ENCODE peak calls at places on chromosomes 11 and 22, in seven cellular contexts. K is activated T-cell treated with anti-CD3 and anti-CD28 coated beads for 1 hour; M is ovary; H is NCI-H2081 treated with DMSO at 0.1 percent for 48 hours; Z is AG20443; A is stimulated activated CD4-positive, alpha-beta T cell treated with anti-CD3 and anti-CD28 coated beads, TNF-alpha, amount 100 ng/mL, for 4 hours; R is mammary epithelial cell. O is an unnamed sample.

GRCh38 chr11:113184498-113184897 is 129.9 kb upstream of the TTC12 start:
- DNase-seq in K (no peak), Z (peak), M (no peak), H (no peak), R (peak), A (no peak), O (peak)

GRCh38 chr11:20501971-20502370 is 97.4 kb upstream of the SLC6A5 start:
- DNase-seq in R (peak), K (no peak), M (no peak), Z (no peak), H (no peak), A (no peak), O (no peak)

GRCh38 chr11:108069947-108070346 is 51.4 kb upstream of the ACAT1 start:
- DNase-seq in M (no peak), H (no peak), K (no peak), Z (peak), R (peak), A (no peak), O (peak)

GRCh38 chr11:69443968-69444364 is 37.5 kb upstream of the LINC01488 start:
- DNase-seq in M (no peak), K (no peak), H (no peak), Z (peak), A (no peak), R (no peak), O (no peak)

GRCh38 chr22:16955081-16955480 is 52.9 kb downstream of the GAB4 start:
- DNase-seq in H (no peak), K (no peak), R (no peak), M (no peak), Z (peak), A (no peak), O (no peak)

GRCh38 chr22:20922141-20922751 is 5.0 kb downstream of the CRKL start:
- DNase-seq in M (no peak), Z (no peak), R (no peak), A (no peak), H (no peak), K (no peak), O (no peak)

GRCh38 chr11:100827934-100828661 is 141.0 kb downstream of the ARHGAP42 start:
- DNase-seq in A (no peak), M (no peak), H (peak), Z (no peak), R (peak), K (no peak), O (peak)

GRCh38 chr11:26297179-26297970 is 34.6 kb upstream of the ANO3 start:
- DNase-seq in Z (peak), M (no peak), H (peak), R (peak), A (no peak), K (no peak), O (peak)

GRCh38 chr11:69272961-69273461 is 20.9 kb upstream of the MYEOV start:
- DNase-seq in A (no peak), Z (no peak), K (no peak), M (no peak), H (no peak), R (no peak), O (no peak)

GRCh38 chr22:45096256-45096907 is 67.3 kb upstream of the NUP50 start:
- DNase-seq in M (peak), Z (peak), K (peak), H (no peak), R (peak), A (no peak), O (peak)

GRCh38 chr11:77027275-77027674 is 6.9 kb upstream of the B3GNT6 start:
- DNase-seq in M (no peak), R (peak), Z (peak), H (no peak), K (no peak), A (no peak), O (no peak)

GRCh38 chr11:132142102-132142501 is 771.7 kb downstream of the NTM start:
- DNase-seq in Z (no peak), H (no peak), A (no peak), R (peak), K (no peak), M (no peak), O (no peak)

GRCh38 chr11:61688368-61689163 is 8.4 kb downstream of the DAGLA start:
- DNase-seq in R (peak), Z (peak), A (no peak), H (no peak), M (peak), K (no peak), O (no peak)

GRCh38 chr22:17867160-17867785 is 93.0 kb upstream of the BID start:
- DNase-seq in A (no peak), M (peak), R (no peak), H (no peak), Z (no peak), K (no peak), O (no peak)

GRCh38 chr22:38489561-38490133 is 16.5 kb downstream of the DDX17 start:
- DNase-seq in K (no peak), R (no peak), M (no peak), H (no peak), Z (no peak), A (no peak), O (no peak)

GRCh38 chr11:43797337-43797736 is 83.3 kb upstream of the ALKBH3 start:
- DNase-seq in K (no peak), R (no peak), H (no peak), M (no peak), A (no peak), Z (no peak), O (no peak)

GRCh38 chr22:30295576-30295975 is 6.3 kb upstream of the CASTOR1 start:
- DNase-seq in H (no peak), Z (no peak), R (no peak), K (no peak), A (no peak), M (no peak), O (no peak)

GRCh38 chr22:22042009-22042408 is 59.4 kb upstream of the TOP3B start:
- DNase-seq in A (no peak), H (no peak), M (no peak), K (no peak), Z (no peak), R (no peak), O (no peak)

GRCh38 chr11:13076961-13077360 is 67.8 kb downstream of the RASSF10 start:
- DNase-seq in A (no peak), M (no peak), Z (no peak), H (no peak), R (peak), K (no peak), O (no peak)

GRCh38 chr11:22787565-22788162 is 41.9 kb downstream of the SVIP start:
- DNase-seq in R (peak), A (no peak), H (peak), K (peak), Z (peak), M (no peak), O (peak)

GRCh38 chr11:76023408-76024068 is 182.8 kb downstream of the WNT11 start:
- DNase-seq in R (peak), Z (no peak), A (no peak), H (no peak), K (no peak), M (no peak), O (no peak)

GRCh38 chr11:76657139-76657823 is 13.3 kb downstream of the LRRC32 start:
- DNase-seq in Z (no peak), H (no peak), A (no peak), M (no peak), R (no peak), K (no peak), O (no peak)

GRCh38 chr11:117089685-117090084 is 8.5 kb downstream of the SIK3 start:
- DNase-seq in M (no peak), Z (no peak), A (no peak), H (no peak), K (no peak), R (peak), O (no peak)

GRCh38 chr22:48720662-48721393 is 1106.8 kb downstream of the BRD1 start:
- DNase-seq in H (no peak), M (no peak), R (no peak), K (no peak), A (no peak), Z (no peak), O (no peak)

GRCh38 chr11:61349189-61349751 is 12.4 kb downstream of the CYB561A3 start:
- DNase-seq in M (no peak), R (peak), A (no peak), H (no peak), K (no peak), Z (no peak), O (no peak)

GRCh38 chr11:47950396-47950795 is 30.0 kb upstream of the PTPRJ start:
- DNase-seq in Z (no peak), K (peak), R (no peak), A (peak), H (no peak), M (no peak), O (no peak)

GRCh38 chr11:62716816-62717215 is 9.3 kb downstream of the GNG3 start:
- DNase-seq in K (no peak), R (no peak), H (no peak), M (no peak), A (no peak), Z (no peak), O (no peak)

GRCh38 chr22:23404689-23405365 is 175.3 kb downstream of the IGLL1 start:
- DNase-seq in H (no peak), M (no peak), R (no peak), K (no peak), Z (peak), A (no peak), O (peak)

GRCh38 chr22:26330971-26331625 is 98.0 kb upstream of the ASPHD2 start:
- DNase-seq in H (peak), M (no peak), A (peak), R (peak), Z (peak), K (peak), O (peak)

GRCh38 chr22:20946080-20946986 is 20.7 kb upstream of the AIFM3 start:
- DNase-seq in H (no peak), A (no peak), K (no peak), Z (no peak), R (no peak), M (no peak), O (peak)

GRCh38 chr11:83306385-83307080 is 20.4 kb upstream of the CCDC90B start:
- DNase-seq in Z (no peak), A (no peak), M (no peak), H (no peak), R (no peak), K (no peak), O (no peak)

GRCh38 chr22:41341990-41342389 is 39.8 kb upstream of the TEF start:
- DNase-seq in A (no peak), R (no peak), Z (no peak), K (no peak), H (no peak), M (no peak), O (no peak)

GRCh38 chr11:79437981-79438630 is 2.7 kb downstream of the TENM4 start:
- DNase-seq in A (no peak), H (no peak), M (peak), Z (peak), K (no peak), R (peak), O (no peak)

GRCh38 chr22:10741210-10741609 is 4786.8 kb upstream of the OR11H1 start:
- DNase-seq in H (no peak), M (no peak), Z (peak), K (no peak), A (no peak), R (no peak), O (no peak)

GRCh38 chr11:1515082-1516060 is 28.8 kb upstream of the MOB2 start:
- DNase-seq in H (no peak), A (peak), R (peak), Z (peak), M (peak), K (peak), O (peak)

GRCh38 chr11:41308286-41308685 is 151.2 kb downstream of the LRRC4C start:
- DNase-seq in M (no peak), Z (no peak), A (no peak), H (no peak), R (no peak), K (no peak), O (no peak)

GRCh38 chr11:12840871-12841516 is 166.8 kb downstream of the TEAD1 start:
- DNase-seq in H (no peak), A (no peak), K (no peak), R (peak), M (no peak), Z (no peak), O (no peak)

GRCh38 chr22:42440728-42441127 is 8.5 kb upstream of the NFAM1 start:
- DNase-seq in A (no peak), M (no peak), R (no peak), K (no peak), Z (no peak), H (no peak), O (no peak)